ENCODE peak calls at places on chromosomes 4 and X, in six cellular contexts. A is H7, Y is NT2/D1, O is pancreas, S is ovary, D is uterus. Z is an unnamed sample.
A peak's percentile ranks its signal among the peaks of the same experiment; 100 is the strongest.

GRCh38 chr4:96459105-96459504 is 619.2 kb downstream of the PDHA2 start:
- DNase-seq in A (no peak), Y (no peak), O (no peak), S (no peak), D (no peak), Z (no peak)

GRCh38 chr4:22410645-22411247 is 105.1 kb downstream of the ADGRA3 start:
- DNase-seq in A (peak; percentile 2), Y (no peak), O (no peak), S (no peak), D (no peak), Z (no peak)

GRCh38 chr4:157128395-157128794 is 52.4 kb downstream of the GLRB start:
- DNase-seq in A (no peak), Y (no peak), O (no peak), S (no peak), D (no peak), Z (no peak)

GRCh38 chr4:165096776-165097175 is 15.9 kb downstream of the TMEM192 start:
- DNase-seq in A (peak; percentile 65), Y (no peak), O (no peak), S (no peak), D (no peak), Z (no peak)

GRCh38 chr4:32775049-32775448 is 2054.9 kb downstream of the PCDH7 start:
- DNase-seq in A (peak; percentile 2), Y (peak; percentile 9), O (no peak), S (no peak), D (no peak), Z (no peak)

GRCh38 chr4:81421346-81422218 is 50.1 kb downstream of the RASGEF1B start:
- DNase-seq in A (no peak), Y (peak; percentile 48), O (peak; percentile 18), S (no peak), D (no peak), Z (peak; percentile 44)

GRCh38 chr4:165208741-165209388 is 1.5 kb downstream of the KLHL2 start:
- DNase-seq in A (no peak), Y (no peak), O (no peak), S (no peak), D (no peak), Z (no peak)

GRCh38 chrX:120456973-120457372 is 12.1 kb downstream of the LAMP2 start:
- DNase-seq in A (no peak), Y (no peak), O (no peak), S (no peak), D (no peak), Z (no peak)

GRCh38 chr4:119692001-119692400 is 63.4 kb upstream of the PDE5A start:
- DNase-seq in A (no peak), Y (no peak), O (no peak), S (no peak), D (no peak), Z (no peak)

GRCh38 chrX:115892787-115893671 is 277.5 kb upstream of the AGTR2 start:
- DNase-seq in A (peak; percentile 85), Y (peak; percentile 32), O (peak; percentile 55), S (peak; percentile 68), D (peak; percentile 49), Z (no peak)

GRCh38 chr4:67713531-67714247 is 12.7 kb upstream of the UBA6 start:
- DNase-seq in A (no peak), Y (no peak), O (no peak), S (no peak), D (no peak), Z (no peak)

GRCh38 chrX:5051831-5052491 is 1176.7 kb downstream of the NLGN4X start:
- DNase-seq in A (no peak), Y (no peak), O (peak; percentile 2), S (no peak), D (peak; percentile 35), Z (peak; percentile 67)

GRCh38 chrX:31356501-31357263 is 284.8 kb upstream of the FTHL17 start:
- DNase-seq in A (no peak), Y (no peak), O (no peak), S (no peak), D (no peak), Z (no peak)

GRCh38 chr4:10716163-10716562 is 31.6 kb upstream of the CLNK start:
- DNase-seq in A (no peak), Y (no peak), O (no peak), S (no peak), D (no peak), Z (no peak)

GRCh38 chrX:107736781-107737531 is 38.6 kb downstream of the TSC22D3 start:
- DNase-seq in A (peak; percentile 76), Y (peak; percentile 78), O (no peak), S (no peak), D (no peak), Z (no peak)

GRCh38 chr4:147709999-147710398 is 21.9 kb upstream of the ARHGAP10 start:
- DNase-seq in A (no peak), Y (no peak), O (no peak), S (no peak), D (no peak), Z (no peak)

GRCh38 chr4:147109800-147110199 is 164.1 kb upstream of the TTC29 start:
- DNase-seq in A (no peak), Y (no peak), O (no peak), S (no peak), D (no peak), Z (no peak)

GRCh38 chr4:44632733-44633132 is 18.7 kb downstream of the YIPF7 start:
- DNase-seq in A (no peak), Y (no peak), O (no peak), S (no peak), D (no peak), Z (no peak)

GRCh38 chr4:148114436-148114835 is 327.8 kb downstream of the NR3C2 start:
- DNase-seq in A (no peak), Y (no peak), O (no peak), S (no peak), D (no peak), Z (no peak)

GRCh38 chr4:174553828-174554227 is 31.5 kb upstream of the HPGD start:
- DNase-seq in A (no peak), Y (no peak), O (no peak), S (no peak), D (no peak), Z (no peak)

GRCh38 chr4:7795983-7796382 is 143.7 kb downstream of the AFAP1 start:
- DNase-seq in A (no peak), Y (no peak), O (no peak), S (no peak), D (no peak), Z (no peak)

GRCh38 chrX:28586291-28586690 is 955 bp upstream of the IL1RAPL1 start:
- DNase-seq in A (peak; percentile 30), Y (peak; percentile 33), O (no peak), S (no peak), D (no peak), Z (no peak)

GRCh38 chrX:28582494-28582893 is 4.8 kb upstream of the IL1RAPL1 start:
- DNase-seq in A (no peak), Y (no peak), O (no peak), S (no peak), D (no peak), Z (no peak)

GRCh38 chrX:28581522-28581921 is 5.7 kb upstream of the IL1RAPL1 start:
- DNase-seq in A (no peak), Y (no peak), O (no peak), S (no peak), D (no peak), Z (no peak)

GRCh38 chrX:28585767-28586166 is 1.5 kb upstream of the IL1RAPL1 start:
- DNase-seq in A (no peak), Y (no peak), O (no peak), S (no peak), D (no peak), Z (no peak)

GRCh38 chrX:28584025-28584424 is 3.2 kb upstream of the IL1RAPL1 start:
- DNase-seq in A (no peak), Y (no peak), O (no peak), S (no peak), D (no peak), Z (no peak)
- H3K27me3 ChIP-seq in A (no peaks in the 10 kb centered on the region), Y (peaks cover 6% of the 10 kb centered on the region), O (no peaks in the 10 kb centered on the region), S (no peaks in the 10 kb centered on the region), D (no peaks in the 10 kb centered on the region), Z (peaks cover 6% of the 10 kb centered on the region)

GRCh38 chr4:40246938-40247337 is 50.1 kb downstream of the RHOH start:
- DNase-seq in A (no peak), Y (no peak), O (no peak), S (no peak), D (no peak), Z (no peak)

GRCh38 chr4:40247350-40247749 is 50.5 kb downstream of the RHOH start:
- DNase-seq in A (no peak), Y (no peak), O (no peak), S (no peak), D (no peak), Z (no peak)

GRCh38 chr4:40246547-40246900 is 49.7 kb downstream of the RHOH start:
- DNase-seq in A (no peak), Y (no peak), O (no peak), S (no peak), D (no peak), Z (no peak)

GRCh38 chr4:40243390-40243948 is 46.6 kb downstream of the RHOH start:
- DNase-seq in A (no peak), Y (no peak), O (no peak), S (no peak), D (no peak), Z (no peak)

GRCh38 chr4:40245794-40246546 is 49.1 kb downstream of the RHOH start:
- DNase-seq in A (peak; percentile 30), Y (no peak), O (no peak), S (no peak), D (no peak), Z (no peak)
- H3K27me3 ChIP-seq in A (no peaks in the 10 kb centered on the region), Y (no peaks in the 10 kb centered on the region), O (no peaks in the 10 kb centered on the region), S (no peaks in the 10 kb centered on the region), D (no peaks in the 10 kb centered on the region), Z (no peaks in the 10 kb centered on the region)

DNA sequence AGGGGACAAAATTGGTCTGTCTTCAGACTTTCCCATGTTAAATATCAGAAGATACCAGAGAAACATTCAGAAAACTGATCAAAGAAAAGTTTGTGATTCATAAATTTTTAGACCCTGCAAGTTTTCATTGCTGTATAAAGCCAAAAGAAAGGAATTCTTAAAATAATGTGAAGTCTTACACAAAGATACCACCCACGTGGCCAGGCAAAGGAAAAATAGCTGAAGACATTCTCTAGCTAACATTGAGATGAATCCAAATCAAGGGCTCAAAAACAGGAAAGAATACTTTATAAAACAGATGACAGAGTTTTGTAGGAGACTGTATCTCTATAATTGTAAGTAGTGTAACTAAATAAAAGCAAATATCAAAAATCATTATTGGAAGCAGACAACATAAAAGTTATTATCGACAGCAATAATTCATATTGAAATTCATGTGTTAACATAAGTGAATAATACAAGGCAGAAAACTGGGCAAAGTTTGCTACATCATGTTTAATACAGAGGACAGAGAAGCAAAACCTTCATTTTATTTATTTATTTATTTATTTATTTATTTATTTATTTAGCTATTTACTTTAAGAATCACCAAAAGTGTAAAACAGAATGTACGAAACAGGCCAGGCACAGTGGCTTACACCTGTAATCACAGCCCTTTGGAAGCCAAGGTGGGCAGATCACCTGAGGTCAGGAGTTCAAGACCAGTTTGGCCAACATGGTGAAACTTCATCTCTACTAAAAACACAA is 204.6 kb upstream of the SLIT2 start:
- DNase-seq in A (no peak), Y (no peak), O (no peak), S (no peak), D (no peak), Z (no peak)
- H3K27me3 ChIP-seq in A (no peaks in the 10 kb centered on the region), Y (no peaks in the 10 kb centered on the region), O (no peaks in the 10 kb centered on the region), S (no peaks in the 10 kb centered on the region), D (no peaks in the 10 kb centered on the region), Z (no peaks in the 10 kb centered on the region)

DNA sequence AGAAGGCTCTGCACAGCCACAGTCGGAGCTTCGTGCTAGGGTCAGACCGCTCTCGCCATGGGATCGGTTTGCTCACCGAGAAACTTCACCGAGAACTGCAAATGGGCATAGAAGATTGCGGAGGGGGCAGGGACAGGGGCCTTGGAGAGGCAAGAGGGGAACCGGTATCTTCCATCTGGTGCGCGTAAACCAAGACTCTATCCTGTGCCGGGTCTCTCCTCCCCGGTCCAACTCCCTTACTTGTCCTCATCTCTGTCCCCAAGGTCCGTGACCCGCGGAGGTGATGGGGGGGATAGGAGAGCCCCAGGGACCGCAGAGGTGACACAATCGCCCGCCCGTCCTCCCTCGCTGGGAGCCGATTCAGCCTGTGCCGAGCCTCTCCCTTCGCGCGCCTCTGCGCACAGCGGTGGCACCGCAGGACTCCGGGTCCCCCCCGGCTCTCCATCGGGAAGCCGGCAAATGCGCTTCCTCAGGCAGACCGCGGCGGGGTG is 960 bp downstream of the SCD5 start:
- DNase-seq in A (peak; percentile 77), Y (no peak), O (peak; percentile 25), S (peak; percentile 32), D (no peak), Z (no peak)
- H3K27me3 ChIP-seq in A (peaks cover 89% of the 10 kb centered on the region), Y (peaks cover 68% of the 10 kb centered on the region), O (no peaks in the 10 kb centered on the region), S (no peaks in the 10 kb centered on the region), D (no peaks in the 10 kb centered on the region), Z (peaks cover 54% of the 10 kb centered on the region)

Z was measured in left lung.